ENCODE peak calls at places on chromosomes 1 and 21, in seven cellular contexts. W is esophagus muscularis mucosa, P is sigmoid colon, S is tibial nerve, I is SK-N-SH, F is stomach, J is H1. L is an unnamed sample.

GRCh38 chr1:25468037-25468436 is 37.3 kb downstream of the MACO1 start:
- DNase-seq in F (no peak), P (no peak), W (no peak), S (no peak), J (no peak), I (no peak), L (no peak)

GRCh38 chr21:34967509-34968289 is 81.4 kb downstream of the RUNX1 start:
- DNase-seq in S (no peak), W (no peak), P (no peak), F (no peak), I (no peak), J (no peak), L (no peak)

GRCh38 chr1:86636898-86637297 is 67.5 kb upstream of the SH3GLB1 start:
- DNase-seq in W (no peak), P (no peak), S (no peak), I (no peak), F (no peak), J (no peak), L (no peak)

GRCh38 chr1:236149003-236149595 is 6.8 kb downstream of the GPR137B start:
- DNase-seq in W (no peak), J (no peak), P (no peak), I (no peak), F (no peak), S (no peak), L (no peak)

GRCh38 chr1:45630429-45630828 is 6.6 kb upstream of the CCDC17 start:
- DNase-seq in J (no peak), F (no peak), I (no peak), W (no peak), P (no peak), S (no peak), L (no peak)

GRCh38 chr1:209926045-209926444 is 12.0 kb upstream of the SYT14 start:
- DNase-seq in I (peak), P (no peak), F (no peak), J (no peak), S (no peak), W (no peak), L (no peak)

GRCh38 chr21:41009398-41010177 is 158.4 kb upstream of the BACE2 start:
- DNase-seq in P (no peak), S (no peak), W (no peak), I (peak), J (no peak), F (no peak), L (no peak)

GRCh38 chr1:112083487-112083886 is 94.0 kb upstream of the KCND3 start:
- DNase-seq in F (no peak), I (no peak), S (no peak), J (no peak), W (no peak), P (no peak), L (no peak)

GRCh38 chr21:36155603-36156338 is 853 bp upstream of the DOP1B start:
- DNase-seq in W (no peak), F (peak), P (peak), J (no peak), I (no peak), S (no peak), L (peak)

GRCh38 chr1:78718566-78718965 is 68.9 kb downstream of the IFI44 start:
- DNase-seq in W (no peak), S (no peak), J (no peak), F (no peak), P (no peak), I (no peak), L (no peak)

GRCh38 chr1:161068306-161069200 is 1.1 kb downstream of the ARHGAP30 start:
- DNase-seq in W (no peak), F (peak), S (peak), J (no peak), P (peak), I (no peak), L (peak)

GRCh38 chr1:117534995-117535467 is 70.8 kb upstream of the TENT5C start:
- DNase-seq in F (peak), S (peak), J (peak), P (no peak), I (peak), W (no peak), L (peak)

GRCh38 chr1:228303596-228303995 is 95.8 kb downstream of the OBSCN start:
- DNase-seq in P (peak), W (no peak), F (no peak), S (no peak), J (no peak), I (no peak), L (no peak)

GRCh38 chr1:10728595-10729410 is 67.6 kb downstream of the CASZ1 start:
- DNase-seq in I (no peak), J (no peak), S (no peak), P (no peak), W (no peak), F (no peak), L (no peak)

GRCh38 chr1:236151739-236152424 is 9.5 kb downstream of the GPR137B start:
- DNase-seq in W (no peak), F (no peak), J (no peak), P (no peak), S (no peak), I (no peak), L (no peak)

GRCh38 chr1:46996659-46997281 is 26.7 kb upstream of the CYP4X1 start:
- DNase-seq in F (no peak), W (no peak), I (no peak), P (no peak), S (no peak), J (no peak), L (no peak)

GRCh38 chr1:114219247-114219872 is 65.7 kb upstream of the SYT6 start:
- DNase-seq in I (no peak), W (no peak), P (no peak), F (no peak), S (no peak), J (no peak), L (no peak)

GRCh38 chr1:32170991-32171390 is 8.5 kb upstream of the TXLNA start:
- DNase-seq in W (no peak), S (no peak), J (no peak), F (no peak), I (no peak), P (no peak), L (no peak)
- H3K27ac ChIP-seq in W (no peak), S (no peak), J (no peak), F (no peak), I (no peak), P (no peak), L (no peak)

DNA sequence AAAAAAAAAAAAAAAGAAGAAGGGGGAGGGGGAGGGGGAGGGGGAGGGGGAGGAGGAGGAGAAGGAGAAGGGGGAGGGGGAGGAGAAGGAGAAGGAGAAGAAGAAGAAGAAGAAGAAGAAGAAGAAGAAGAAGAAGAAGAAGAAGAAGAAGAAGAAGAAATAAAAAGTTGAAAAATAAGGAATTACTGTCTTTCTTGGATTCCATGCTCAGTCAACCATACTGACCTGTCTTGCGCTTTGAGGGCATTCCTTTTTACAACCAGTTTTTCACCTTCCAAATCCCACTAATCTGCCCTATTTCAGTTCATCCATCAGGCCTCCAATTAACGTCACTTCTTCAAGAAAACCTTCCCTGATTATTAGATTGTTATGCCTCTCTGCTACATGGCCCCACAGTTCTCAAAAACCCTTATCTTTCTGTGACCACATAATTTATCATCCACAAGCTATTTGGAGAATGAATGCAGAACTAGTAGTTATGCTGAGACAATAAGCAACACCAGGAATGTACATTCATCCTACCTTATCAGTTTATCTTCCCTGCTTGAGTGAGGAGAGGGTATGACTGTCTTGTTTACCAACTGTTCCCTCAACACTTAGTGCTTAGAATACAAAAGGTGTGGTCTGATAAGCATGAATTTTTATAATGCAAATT is 57.5 kb upstream of the GUCA2A start:
- DNase-seq in W (no peak), I (no peak), P (no peak), S (no peak), J (no peak), F (no peak), L (no peak)
- TF ChIP-seq EP300 in W (no peak), I (no peak), P (no peak), S (no peak), J (no peak), F (no peak), L (no peak)

DNA sequence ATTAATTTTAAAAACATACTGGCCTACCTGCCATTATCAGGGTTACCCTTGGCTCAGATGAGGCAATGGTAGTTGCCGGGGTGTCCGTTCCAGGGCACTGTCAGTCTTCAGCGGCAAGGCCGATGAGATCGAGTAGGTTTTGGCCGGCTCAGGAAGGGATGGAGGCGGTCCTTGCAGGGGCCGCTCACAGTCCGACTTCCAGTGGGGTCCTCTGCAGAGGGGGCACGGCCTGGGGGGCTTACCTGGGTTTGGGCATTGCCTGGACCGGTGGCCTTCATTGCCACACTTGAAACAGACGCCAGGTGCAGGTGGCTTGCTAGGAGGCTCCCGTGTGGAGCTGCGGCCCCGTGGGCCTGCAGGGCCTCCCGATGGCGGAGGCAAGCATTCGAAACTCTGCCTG is 2.5 kb downstream of the ERVH48-1 start:
- DNase-seq in S (no peak), I (no peak), W (no peak), F (no peak), P (no peak), J (no peak), L (no peak)
- H3K27ac ChIP-seq in S (no peak), I (no peak), W (no peak), F (no peak), P (no peak), J (no peak), L (no peak)

DNA sequence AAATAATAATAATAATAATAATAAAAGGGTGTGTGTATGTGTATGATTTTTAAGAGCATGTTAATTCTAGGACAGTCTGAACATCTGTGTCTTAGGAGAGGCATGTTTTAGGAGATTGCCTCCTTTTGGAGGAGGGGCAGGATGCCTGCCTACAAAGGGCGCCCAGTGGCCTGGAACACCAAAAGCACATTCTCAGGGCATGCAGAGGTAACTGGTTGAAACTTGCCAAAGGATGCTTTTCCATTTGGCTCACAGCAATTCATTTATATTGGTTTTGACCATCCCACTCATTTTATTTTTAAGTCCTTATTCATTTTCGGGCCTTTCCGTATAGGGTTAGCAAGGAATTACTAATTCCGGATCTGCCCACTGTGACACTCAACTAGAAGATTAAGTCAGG is 21.1 kb upstream of the LAMC2 start:
- DNase-seq in W (no peak), J (no peak), S (no peak), I (no peak), F (no peak), P (no peak), L (no peak)
- TF ChIP-seq EP300 in W (no peak), J (no peak), S (no peak), I (no peak), F (no peak), P (no peak), L (no peak)

GRCh38 chr1:224068458-224068770 is 45.5 kb upstream of the FBXO28 start:
- DNase-seq in F (no peak), S (no peak), I (no peak), W (no peak), J (no peak), P (no peak), L (no peak)
- H3K27ac ChIP-seq in F (no peak), S (no peak), I (no peak), W (no peak), J (no peak), P (no peak), L (peak)

GRCh38 chr1:154629160-154630073 is 21.4 kb upstream of the ADAR start:
- DNase-seq in J (no peak), I (no peak), W (no peak), F (no peak), S (no peak), P (no peak), L (no peak)

GRCh38 chr1:154624756-154625643 is 17.0 kb upstream of the ADAR start:
- DNase-seq in J (no peak), I (no peak), W (no peak), P (no peak), S (no peak), F (no peak), L (no peak)

GRCh38 chr1:154628122-154628405 is 20.1 kb upstream of the ADAR start:
- DNase-seq in I (no peak), W (no peak), J (no peak), F (no peak), S (no peak), P (no peak), L (no peak)

GRCh38 chr1:154626456-154627246 is 18.7 kb upstream of the ADAR start:
- DNase-seq in F (no peak), P (no peak), S (no peak), J (no peak), W (no peak), I (peak), L (no peak)

GRCh38 chr1:154627247-154628121 is 19.5 kb upstream of the ADAR start:
- DNase-seq in W (peak), S (peak), I (peak), J (no peak), P (peak), F (peak), L (peak)
- TF ChIP-seq EP300 in W (no peak), S (no peak), I (no peak), J (no peak), P (no peak), F (no peak), L (no peak)

GRCh38 chr1:201710632-201711031 is 118.3 kb upstream of the IPO9 start:
- DNase-seq in F (no peak), J (no peak), P (no peak), I (no peak), W (no peak), S (no peak), L (no peak)
- H3K27ac ChIP-seq in F (peak), J (no peak), P (peak), I (no peak), W (peak), S (peak), L (peak)

GRCh38 chr1:81226603-81226928 is 574.2 kb upstream of the ADGRL2 start:
- DNase-seq in P (no peak), I (no peak), J (no peak), S (no peak), F (no peak), W (no peak), L (no peak)
- TF ChIP-seq EP300 in P (no peak), I (no peak), J (no peak), S (no peak), F (no peak), W (no peak), L (no peak)